ENCODE peak calls at places on chromosomes 4 and X, in five cellular contexts. V is ovary, S is tibial nerve, H is thyroid gland, J is breast epithelium. E is an unnamed sample.

GRCh38 chr4:143186202-143186601 is 1.5 kb downstream of the USP38 start:
- DNase-seq in V (no peak), S (no peak), H (no peak), J (no peak), E (no peak)

GRCh38 chr4:54746228-54746627 is 88.5 kb downstream of the KIT start:
- DNase-seq in V (no peak), S (no peak), H (peak; percentile 64), J (no peak), E (no peak)

GRCh38 chr4:109703664-109704351 is 563 bp upstream of the CASP6 start:
- DNase-seq in V (no peak), S (no peak), H (no peak), J (no peak), E (no peak)

GRCh38 chr4:16195209-16195608 is 31.1 kb downstream of the TAPT1 start:
- DNase-seq in V (no peak), S (no peak), H (no peak), J (no peak), E (no peak)

GRCh38 chrX:119757979-119758681 is at the start of gene SOWAHD:
- DNase-seq in V (peak; percentile 47), S (no peak), H (peak; percentile 16), J (no peak), E (peak; percentile 77)

GRCh38 chr4:99219072-99219471 is at the start of gene ADH6:
- DNase-seq in V (no peak), S (no peak), H (no peak), J (no peak), E (no peak)

GRCh38 chrX:103629295-103630170 is 758 bp downstream of the TCEAL1 start:
- DNase-seq in V (peak; percentile 79), S (peak; percentile 43), H (peak; percentile 69), J (peak; percentile 39), E (peak; percentile 80)

GRCh38 chr4:98448923-98449322 is 187.7 kb downstream of the RAP1GDS1 start:
- DNase-seq in V (no peak), S (no peak), H (peak; percentile 9), J (no peak), E (no peak)

GRCh38 chr4:15333692-15334633 is 93.9 kb upstream of the C1QTNF7 start:
- DNase-seq in V (no peak), S (no peak), H (no peak), J (no peak), E (no peak)

GRCh38 chr4:94803181-94803580 is 45.4 kb downstream of the BMPR1B start:
- DNase-seq in V (no peak), S (no peak), H (no peak), J (no peak), E (no peak)

GRCh38 chrX:71181558-71181909 is 36.9 kb downstream of the NLGN3 start:
- DNase-seq in V (peak; percentile 28), S (peak; percentile 5), H (peak; percentile 2), J (no peak), E (peak; percentile 26)

GRCh38 chr4:76585897-76586360 is 150.9 kb downstream of the SHROOM3 start:
- DNase-seq in V (peak; percentile 32), S (no peak), H (peak; percentile 97), J (peak; percentile 97), E (peak; percentile 73)

GRCh38 chr4:122798101-122798500 is 28.5 kb upstream of the FGF2 start:
- DNase-seq in V (peak; percentile 48), S (peak; percentile 26), H (peak; percentile 65), J (peak; percentile 81), E (peak; percentile 56)

GRCh38 chrX:110733166-110733565 is 62.5 kb downstream of the CHRDL1 start:
- DNase-seq in V (no peak), S (no peak), H (no peak), J (no peak), E (no peak)

GRCh38 chr4:37661643-37662221 is 24.4 kb downstream of the RELL1 start:
- DNase-seq in V (no peak), S (no peak), H (peak; percentile 47), J (no peak), E (no peak)

GRCh38 chrX:118862086-118862485 is 38.5 kb downstream of the ZCCHC12 start:
- DNase-seq in V (no peak), S (no peak), H (no peak), J (no peak), E (no peak)

GRCh38 chr4:166252487-166253402 is 379.7 kb downstream of the TLL1 start:
- DNase-seq in V (no peak), S (no peak), H (peak; percentile 6), J (no peak), E (peak; percentile 44)

GRCh38 chrX:47515941-47516649 is 33.1 kb upstream of the ZNF41 start:
- DNase-seq in V (no peak), S (no peak), H (no peak), J (no peak), E (no peak)

GRCh38 chr4:127143460-127144190 is 489.1 kb upstream of the INTU start:
- DNase-seq in V (no peak), S (no peak), H (no peak), J (no peak), E (no peak)

GRCh38 chr4:88619973-88620372 is 27.7 kb downstream of the HERC3 start:
- DNase-seq in V (no peak), S (no peak), H (no peak), J (no peak), E (no peak)

GRCh38 chr4:150950657-150951056 is 64.4 kb downstream of the LRBA start:
- DNase-seq in V (no peak), S (no peak), H (no peak), J (no peak), E (no peak)

GRCh38 chr4:159051245-159052071 is 51.4 kb upstream of the RAPGEF2 start:
- DNase-seq in V (no peak), S (no peak), H (no peak), J (no peak), E (no peak)

GRCh38 chr4:98663226-98664006 is 5.0 kb upstream of the TSPAN5 start:
- DNase-seq in V (no peak), S (no peak), H (no peak), J (no peak), E (no peak)

GRCh38 chr4:168908093-168908492 is 102.0 kb downstream of the CBR4 start:
- DNase-seq in V (no peak), S (no peak), H (no peak), J (no peak), E (no peak)

GRCh38 chr4:2295535-2296442 is 33.9 kb upstream of the MXD4 start:
- DNase-seq in V (no peak), S (no peak), H (no peak), J (no peak), E (no peak)

GRCh38 chrX:42131856-42132255 is 208.5 kb upstream of the CASK start:
- DNase-seq in V (peak; percentile 24), S (peak; percentile 15), H (no peak), J (no peak), E (no peak)

GRCh38 chrX:48540015-48540350 is 469 bp downstream of the TBC1D25 start:
- DNase-seq in V (peak; percentile 59), S (peak; percentile 52), H (peak; percentile 52), J (peak; percentile 35), E (peak; percentile 61)

GRCh38 chrX:22987452-22987851 is 12.3 kb upstream of the DDX53 start:
- DNase-seq in V (no peak), S (no peak), H (no peak), J (no peak), E (no peak)

GRCh38 chrX:5113128-5113527 is 1115.5 kb downstream of the NLGN4X start:
- DNase-seq in V (no peak), S (no peak), H (no peak), J (no peak), E (no peak)

GRCh38 chr4:110424144-110424543 is 51.8 kb upstream of the ENPEP start:
- DNase-seq in V (no peak), S (no peak), H (no peak), J (no peak), E (no peak)

GRCh38 chr4:185782523-185782922 is 29.5 kb downstream of the SORBS2 start:
- DNase-seq in V (no peak), S (no peak), H (no peak), J (no peak), E (no peak)

GRCh38 chrX:134682081-134682480 is 23.8 kb upstream of the PLAC1 start:
- DNase-seq in V (no peak), S (no peak), H (no peak), J (no peak), E (no peak)
- TF ChIP-seq CTCF in V (no peak), S (no peak), H (no peak), J (no peak), E (no peak)

GRCh38 chrX:101659601-101660063 is at the start of gene ARMCX2:
- DNase-seq in V (peak; percentile 80), S (peak; percentile 43), H (peak; percentile 70), J (peak; percentile 40), E (peak; percentile 63)
- TF ChIP-seq POLR2A in V (peak; percentile 86), S (peak; percentile 73), H (no peak), J (peak; percentile 35), E (peak; percentile 17)

DNA sequence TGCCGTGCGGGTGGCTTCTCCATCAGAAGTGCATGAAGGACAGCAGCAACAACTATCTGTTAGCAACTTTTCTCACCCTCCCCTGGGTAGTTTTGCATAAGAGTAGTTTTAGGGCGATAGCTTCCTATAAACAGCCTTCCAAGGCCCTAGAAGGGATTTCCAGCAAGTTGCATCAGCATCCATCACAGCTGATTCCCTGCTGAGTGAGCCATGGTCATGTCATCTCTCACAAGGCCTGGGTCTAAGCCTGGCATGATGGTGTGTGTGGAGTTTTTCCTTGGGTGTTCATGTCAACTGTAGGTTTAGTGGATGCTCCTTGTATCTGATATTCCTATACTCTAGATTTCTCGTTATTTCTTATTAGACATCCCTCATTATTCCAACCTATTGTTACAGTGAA is 2324.7 kb upstream of the AGA start:
- DNase-seq in V (no peak), S (no peak), H (no peak), J (no peak), E (no peak)
- TF ChIP-seq CTCF in V (no peak), S (no peak), H (no peak), J (no peak), E (no peak)

DNA sequence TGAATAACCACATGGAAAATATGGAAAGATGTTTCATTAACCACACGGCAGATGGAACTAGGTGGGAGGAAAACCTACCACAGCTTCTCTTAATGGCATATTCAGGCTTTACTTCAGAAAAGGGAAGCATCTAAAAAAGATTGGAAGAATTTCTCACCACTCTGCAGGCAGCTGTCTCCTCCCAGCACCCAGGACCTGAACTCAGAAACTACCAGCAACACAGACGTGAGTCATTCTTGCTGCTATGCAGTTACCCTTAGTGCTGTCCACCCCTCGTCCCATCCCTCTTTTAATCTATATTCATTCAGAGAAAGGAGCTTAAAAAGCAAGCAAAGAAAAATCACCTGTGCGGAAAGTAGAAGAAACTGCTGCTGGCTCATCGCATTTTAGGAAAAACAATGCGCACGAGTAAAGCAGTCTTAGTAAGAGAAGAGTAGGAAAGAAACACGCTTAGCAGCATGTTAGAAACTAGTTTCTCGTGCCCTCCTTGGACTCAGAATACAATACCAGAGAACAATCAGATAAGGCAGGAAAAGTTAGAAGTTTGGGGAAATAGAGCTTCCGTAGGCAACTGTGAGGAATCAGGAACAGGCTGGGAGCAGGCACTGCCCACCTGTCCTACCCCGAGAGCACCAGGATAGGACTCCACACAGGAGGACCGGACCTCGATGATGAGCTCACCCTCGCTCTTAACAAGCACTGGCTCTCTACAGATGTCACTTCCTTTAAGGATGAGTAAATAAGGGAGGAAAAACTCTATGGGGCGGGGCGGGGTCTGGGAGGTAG is 48.1 kb upstream of the ENPP6 start:
- DNase-seq in V (no peak), S (no peak), H (no peak), J (no peak), E (no peak)
- TF ChIP-seq POLR2A in V (no peak), S (no peak), H (no peak), J (no peak), E (no peak)

GRCh38 chrX:28610746-28611145 is 23.5 kb downstream of the IL1RAPL1 start:
- DNase-seq in V (no peak), S (no peak), H (no peak), J (no peak), E (no peak)
- TF ChIP-seq CTCF in V (no peak), S (no peak), H (no peak), J (no peak), E (no peak)